ENCODE peak calls at places on chromosomes 6 and 20, in seven cellular contexts. W is H9, D is mesendoderm, K is IMR-90, Z is neuronal stem cell, I is H1, E is trophoblast cell. N is an unnamed sample.

GRCh38 chr6:142478117-142478516 is 176.3 kb downstream of the ADGRG6 start:
- DNase-seq in D (peak; percentile 76), E (no peak), K (peak; percentile 41), I (no peak), W (peak; percentile 37), Z (no peak), N (peak; percentile 42)

GRCh38 chr6:22668717-22669116 is 99.4 kb downstream of the HDGFL1 start:
- DNase-seq in E (no peak), D (no peak), Z (no peak), K (no peak), I (no peak), W (no peak), N (no peak)

GRCh38 chr6:40874495-40874894 is 164.5 kb downstream of the UNC5CL start:
- DNase-seq in D (peak; percentile 84), W (peak; percentile 72), K (no peak), I (no peak), E (no peak), Z (no peak), N (no peak)

GRCh38 chr20:17617868-17618672 is 48.2 kb downstream of the DSTN start:
- DNase-seq in Z (no peak), D (no peak), K (no peak), W (peak; percentile 25), I (no peak), E (no peak), N (no peak)

GRCh38 chr6:42618686-42619085 is 54.9 kb downstream of the UBR2 start:
- DNase-seq in K (peak; percentile 83), D (no peak), W (peak; percentile 31), E (peak; percentile 10), Z (no peak), I (no peak), N (no peak)

GRCh38 chr6:57013501-57013900 is 33.0 kb upstream of the KIAA1586 start:
- DNase-seq in W (no peak), E (peak; percentile 75), D (no peak), Z (no peak), K (peak; percentile 77), I (no peak), N (peak; percentile 71)

GRCh38 chr6:90654806-90655205 is 67.9 kb upstream of the MAP3K7 start:
- DNase-seq in E (no peak), K (no peak), I (no peak), Z (no peak), W (no peak), D (no peak), N (no peak)

GRCh38 chr6:139219271-139219729 is 72.5 kb downstream of the TXLNB start:
- DNase-seq in Z (peak; percentile 70), D (peak; percentile 98), E (peak; percentile 88), K (peak; percentile 90), W (peak; percentile 89), I (peak; percentile 65), N (peak; percentile 94)

GRCh38 chr6:7267071-7267470 is 45.9 kb downstream of the SSR1 start:
- DNase-seq in D (no peak), E (no peak), Z (no peak), K (no peak), I (no peak), W (no peak), N (no peak)

GRCh38 chr20:8220716-8221115 is 88.7 kb downstream of the PLCB1 start:
- DNase-seq in K (no peak), D (no peak), Z (no peak), I (no peak), W (no peak), E (no peak), N (no peak)

GRCh38 chr6:112296122-112296521 is 41.8 kb upstream of the LAMA4 start:
- DNase-seq in K (peak; percentile 67), I (no peak), Z (no peak), W (peak; percentile 68), E (peak; percentile 88), D (peak; percentile 85), N (peak; percentile 74)

GRCh38 chr20:17827759-17828559 is 128.2 kb downstream of the BANF2 start:
- DNase-seq in K (no peak), W (no peak), E (no peak), D (no peak), I (no peak), Z (no peak), N (no peak)

GRCh38 chr6:50305660-50306059 is 255.9 kb upstream of the DEFB112 start:
- DNase-seq in Z (no peak), K (no peak), D (peak; percentile 54), I (no peak), W (no peak), E (peak; percentile 1), N (peak; percentile 22)

GRCh38 chr6:56868687-56869086 is 86.2 kb upstream of the BEND6 start:
- DNase-seq in Z (no peak), E (no peak), I (no peak), W (no peak), K (peak; percentile 89), D (peak; percentile 27), N (peak; percentile 79)

GRCh38 chr6:168340819-168341218 is 21.2 kb upstream of the DACT2 start:
- DNase-seq in E (no peak), K (no peak), Z (no peak), D (no peak), W (no peak), I (no peak), N (no peak)

GRCh38 chr6:77063494-77063893 is 399.8 kb downstream of the HTR1B start:
- DNase-seq in E (no peak), Z (no peak), K (no peak), I (no peak), W (no peak), D (no peak), N (no peak)

GRCh38 chr6:135250234-135250633 is 69.1 kb downstream of the MYB start:
- DNase-seq in K (no peak), E (no peak), Z (no peak), W (no peak), I (no peak), D (no peak), N (no peak)

GRCh38 chr6:282867-283416 is 9.3 kb upstream of the DUSP22 start:
- DNase-seq in I (no peak), D (no peak), E (no peak), Z (no peak), K (no peak), W (no peak), N (no peak)

GRCh38 chr6:41531591-41532582 is 14.3 kb upstream of the FOXP4 start:
- DNase-seq in E (peak; percentile 6), I (no peak), W (no peak), D (no peak), Z (no peak), K (peak; percentile 67), N (peak; percentile 78)

GRCh38 chr6:53544050-53544499 is 826 bp downstream of the GCLC start:
- DNase-seq in D (no peak), E (peak; percentile 60), I (no peak), Z (peak; percentile 27), W (no peak), K (peak; percentile 27), N (peak; percentile 45)

GRCh38 chr20:19812696-19813095 is 54.6 kb downstream of the RIN2 start:
- DNase-seq in D (no peak), W (no peak), Z (no peak), E (no peak), I (no peak), K (no peak), N (no peak)

GRCh38 chr6:45472383-45472782 is 94.6 kb upstream of the SUPT3H start:
- DNase-seq in D (no peak), E (no peak), Z (no peak), W (no peak), I (no peak), K (peak; percentile 51), N (peak; percentile 57)

GRCh38 chr6:121305957-121306607 is 28.2 kb downstream of the TBC1D32 start:
- DNase-seq in E (peak; percentile 65), I (no peak), D (peak; percentile 59), Z (peak; percentile 12), K (peak; percentile 25), W (no peak), N (peak; percentile 60)

GRCh38 chr6:105981002-105981887 is 104.9 kb upstream of the PRDM1 start:
- DNase-seq in E (no peak), D (peak; percentile 34), K (no peak), I (no peak), Z (no peak), W (peak; percentile 48), N (peak; percentile 43)

GRCh38 chr20:50385733-50386640 is 124.2 kb upstream of the PTPN1 start:
- DNase-seq in E (no peak), I (no peak), W (no peak), Z (no peak), D (no peak), K (peak; percentile 27), N (no peak)

GRCh38 chr20:37223053-37223452 is 38.6 kb downstream of the GHRH start:
- DNase-seq in I (no peak), W (no peak), E (peak; percentile 76), D (peak; percentile 31), K (peak; percentile 95), Z (no peak), N (peak; percentile 97)

GRCh38 chr20:23879811-23880374 is 345 bp upstream of the CST5 start:
- DNase-seq in D (peak; percentile 76), W (no peak), Z (no peak), E (no peak), I (no peak), K (no peak), N (no peak)

GRCh38 chr6:113406051-113406695 is 451.0 kb upstream of the MARCKS start:
- DNase-seq in D (no peak), K (no peak), W (no peak), I (no peak), Z (no peak), E (no peak), N (peak; percentile 50)

GRCh38 chr20:63829598-63829942 is 1.5 kb downstream of the ZBTB46 start:
- DNase-seq in D (no peak), W (no peak), E (no peak), Z (no peak), K (no peak), I (no peak), N (no peak)

GRCh38 chr6:75935473-75935793 is 137.0 kb downstream of the IMPG1 start:
- DNase-seq in Z (no peak), I (no peak), K (no peak), D (no peak), W (peak; percentile 46), E (peak; percentile 46), N (no peak)
- H3K18ac ChIP-seq in Z (peak overlapping the region; percentile 81), I (no peak overlapping the region), K (no peak overlapping the region), D (peak overlapping the region; percentile 8), W (no peak overlapping the region), E (peak overlapping the region; percentile 19), N (peak overlapping the region; percentile 78)

DNA sequence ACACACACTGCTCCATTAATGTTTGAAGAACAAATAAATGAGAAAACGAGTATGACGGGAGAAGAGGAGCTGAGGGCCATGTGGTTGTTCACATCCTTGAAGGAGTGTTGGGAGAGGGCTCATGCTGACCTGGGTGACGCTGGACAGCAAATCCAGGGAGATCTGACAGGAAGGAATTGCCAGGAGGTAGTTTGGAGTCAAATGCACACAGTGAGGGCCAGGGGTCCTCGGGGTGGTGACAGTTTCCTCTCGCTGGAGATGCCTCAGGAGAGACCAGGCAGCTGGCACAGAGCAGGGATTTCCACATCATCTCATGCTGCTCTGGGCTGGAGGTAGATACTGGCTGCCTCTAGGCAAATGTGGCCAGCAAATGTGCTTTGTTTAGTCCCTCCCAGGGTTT is 2.0 kb upstream of the TMEM181 start:
- DNase-seq in E (no peak), Z (no peak), K (no peak), I (no peak), D (no peak), W (no peak), N (no peak)
- H3K18ac ChIP-seq in E (no peak overlapping the region), Z (no peak overlapping the region), K (no peak overlapping the region), I (no peak overlapping the region), D (no peak overlapping the region), W (no peak overlapping the region), N (no peak overlapping the region)

GRCh38 chr6:159751448-159751847 is 10.4 kb upstream of the ACAT2 start:
- DNase-seq in Z (no peak), K (no peak), I (no peak), D (no peak), E (no peak), W (no peak), N (no peak)
- H3K18ac ChIP-seq in Z (no peak overlapping the region), K (no peak overlapping the region), I (no peak overlapping the region), D (no peak overlapping the region), E (no peak overlapping the region), W (no peak overlapping the region), N (no peak overlapping the region)

GRCh38 chr6:102961902-102962301 is 1568.4 kb downstream of the GRIK2 start:
- DNase-seq in W (no peak), Z (no peak), D (no peak), I (no peak), K (no peak), E (no peak), N (no peak)
- H3K18ac ChIP-seq in W (no peak overlapping the region), Z (no peak overlapping the region), D (no peak overlapping the region), I (no peak overlapping the region), K (no peak overlapping the region), E (no peak overlapping the region), N (no peak overlapping the region)